ENCODE peak calls at places on chromosome 13, in seven cellular contexts. H, G, J, W, A, Z and K are unnamed samples.

GRCh38 chr13:37049810-37050209 is 9.7 kb downstream of the SUPT20H start:
- DNase-seq in W (no peak), H (no peak), Z (no peak), J (no peak), G (no peak), A (no peak), K (no peak)

GRCh38 chr13:71513414-71514063 is 353.5 kb downstream of the DACH1 start:
- DNase-seq in H (no peak), A (no peak), J (no peak), Z (no peak), G (no peak), W (no peak), K (no peak)

GRCh38 chr13:35164324-35164932 is 222.4 kb downstream of the NBEA start:
- DNase-seq in J (peak), A (peak), W (peak), H (peak), Z (peak), G (no peak), K (peak)

GRCh38 chr13:49022472-49023144 is 46.9 kb downstream of the FNDC3A start:
- DNase-seq in W (no peak), J (no peak), Z (no peak), H (no peak), A (no peak), G (no peak), K (no peak)

GRCh38 chr13:106471957-106472543 is 63.4 kb downstream of the EFNB2 start:
- DNase-seq in Z (peak), J (peak), G (peak), A (no peak), H (peak), W (peak), K (no peak)

GRCh38 chr13:30186644-30187431 is 120.5 kb downstream of the KATNAL1 start:
- DNase-seq in A (no peak), W (no peak), J (no peak), G (no peak), Z (no peak), H (no peak), K (no peak)

GRCh38 chr13:31686660-31687430 is 52.5 kb upstream of the RXFP2 start:
- DNase-seq in G (no peak), Z (no peak), H (no peak), J (no peak), W (no peak), A (no peak), K (no peak)

GRCh38 chr13:62710766-62711165 is 1295.1 kb upstream of the PCDH20 start:
- DNase-seq in Z (no peak), W (no peak), A (no peak), H (no peak), J (no peak), G (no peak), K (no peak)

GRCh38 chr13:110637747-110638146 is 22.4 kb downstream of the NAXD start:
- DNase-seq in G (no peak), W (peak), H (no peak), J (no peak), A (no peak), Z (no peak), K (no peak)

GRCh38 chr13:103528437-103528836 is 462.2 kb upstream of the SLC10A2 start:
- DNase-seq in G (no peak), W (no peak), Z (no peak), A (no peak), J (no peak), H (no peak), K (no peak)

GRCh38 chr13:33158830-33159229 is 126.7 kb downstream of the STARD13 start:
- DNase-seq in J (no peak), A (no peak), H (no peak), G (no peak), W (no peak), Z (no peak), K (no peak)

GRCh38 chr13:50989476-50989875 is 79.9 kb downstream of the RNASEH2B start:
- DNase-seq in W (peak), H (no peak), J (peak), A (no peak), Z (peak), G (no peak), K (peak)

GRCh38 chr13:106393776-106394175 is 141.7 kb downstream of the EFNB2 start:
- DNase-seq in G (no peak), Z (no peak), J (no peak), A (no peak), W (no peak), H (no peak), K (no peak)

GRCh38 chr13:49220035-49220855 is at the start of gene MLNR:
- DNase-seq in A (no peak), W (peak), Z (peak), H (no peak), J (peak), G (no peak), K (peak)

GRCh38 chr13:43307921-43308433 is 284.6 kb downstream of the DNAJC15 start:
- DNase-seq in A (peak), Z (peak), W (peak), H (no peak), G (no peak), J (peak), K (no peak)
- TF ChIP-seq JUND in A (no peak), Z (no peak), W (peak), H (no peak), G (no peak), J (no peak), K (no peak)

DNA sequence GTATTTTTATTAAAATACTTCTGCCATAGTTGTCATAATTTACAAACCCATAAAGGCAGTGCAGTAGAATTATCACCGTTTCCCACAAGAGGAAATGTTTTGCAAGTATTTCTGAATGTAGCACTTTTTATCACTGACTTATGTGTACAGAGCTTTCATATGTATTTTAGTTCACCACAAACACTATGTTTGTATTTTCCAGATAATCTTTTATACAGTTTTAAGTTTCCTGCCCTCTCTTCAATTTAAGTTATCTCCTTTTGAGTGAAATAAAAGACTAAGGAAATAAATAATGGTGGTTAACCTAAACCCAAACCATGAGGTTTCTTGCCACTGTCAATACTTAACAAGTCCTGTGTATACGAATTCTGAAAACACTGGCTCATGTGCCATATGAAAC is 24.1 kb downstream of the MIPEP start:
- DNase-seq in A (no peak), H (no peak), W (no peak), Z (no peak), G (no peak), J (no peak), K (no peak)
- TF ChIP-seq JUND in A (no peak), H (no peak), W (no peak), Z (no peak), G (no peak), J (no peak), K (no peak)

DNA sequence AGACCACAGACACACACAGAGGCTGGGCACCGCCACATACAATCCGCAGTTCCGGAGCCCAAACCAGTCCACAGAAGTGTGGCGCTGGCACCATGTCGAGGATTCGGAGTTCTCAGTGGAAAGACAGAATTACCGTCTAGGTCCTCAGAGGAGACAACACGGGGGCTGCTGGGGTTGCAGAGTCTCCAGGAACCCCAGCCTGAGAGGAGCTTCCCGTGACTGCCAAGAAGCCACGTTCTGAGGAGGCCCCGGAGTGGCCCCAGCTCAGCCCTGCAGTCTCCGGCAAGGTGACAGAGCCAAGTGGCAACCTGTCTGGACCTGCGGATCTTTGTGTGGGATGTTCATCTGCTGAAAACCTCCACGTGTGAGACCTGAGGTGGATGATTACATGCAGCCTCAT is 7.3 kb upstream of the ADPRHL1 start:
- DNase-seq in A (no peak), H (no peak), G (no peak), Z (no peak), J (no peak), W (no peak), K (no peak)
- TF ChIP-seq JUND in A (no peak), H (no peak), G (no peak), Z (no peak), J (no peak), W (no peak), K (no peak)

DNA sequence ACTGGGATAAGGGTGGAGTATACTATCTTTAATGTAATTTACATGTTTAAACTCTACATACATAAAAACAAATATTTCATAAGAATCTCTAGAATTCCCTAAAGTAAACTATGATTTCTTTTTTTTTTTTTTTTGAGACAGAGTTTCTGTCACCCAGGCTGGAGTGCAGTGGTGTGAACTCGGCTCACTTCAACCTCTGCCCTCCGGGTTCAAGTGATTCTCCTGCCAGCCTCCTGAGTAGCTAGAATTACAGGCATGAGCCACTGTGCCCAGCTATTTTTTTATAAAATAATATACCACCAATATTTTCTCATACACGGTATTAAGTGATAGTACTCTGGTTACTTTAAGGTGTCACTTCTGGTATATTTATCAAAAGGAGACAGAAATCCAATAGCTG is 105.8 kb downstream of the SLC25A15 start:
- DNase-seq in G (no peak), H (no peak), J (no peak), Z (no peak), A (no peak), W (no peak), K (peak)
- TF ChIP-seq JUND in G (no peak), H (no peak), J (no peak), Z (no peak), A (no peak), W (no peak), K (no peak)

GRCh38 chr13:28100149-28101121 is at the start of gene FLT3:
- DNase-seq in Z (no peak), G (peak), W (peak), J (peak), A (no peak), H (peak), K (peak)
- TF ChIP-seq JUND in Z (no peak), G (no peak), W (no peak), J (no peak), A (no peak), H (no peak), K (no peak)

DNA sequence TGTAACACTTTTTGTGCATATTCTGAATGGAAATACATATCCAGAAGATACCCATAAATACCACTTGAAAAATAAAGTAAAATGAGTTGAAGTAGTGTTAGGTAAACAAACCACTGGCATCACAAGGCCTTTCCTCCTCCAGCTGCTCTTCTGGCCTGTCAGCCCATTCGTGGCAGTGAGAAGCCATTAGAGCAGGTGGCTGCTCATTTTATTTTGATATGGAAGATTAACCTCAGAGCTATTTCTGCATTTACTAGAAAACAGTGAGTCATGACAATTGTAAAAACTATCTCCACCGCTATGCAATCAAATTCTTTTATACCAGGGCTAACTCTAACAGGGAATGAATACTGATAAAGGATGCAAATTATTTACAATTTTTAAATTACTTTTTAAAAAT is 2898.1 kb downstream of the PCDH9 start:
- DNase-seq in W (peak), A (no peak), Z (no peak), J (no peak), G (no peak), H (no peak), K (no peak)
- TF ChIP-seq JUND in W (no peak), A (no peak), Z (no peak), J (no peak), G (no peak), H (no peak), K (no peak)

GRCh38 chr13:98755729-98756128 is 3.3 kb upstream of the SLC15A1 start:
- DNase-seq in H (no peak), W (no peak), A (no peak), Z (no peak), G (no peak), J (no peak), K (no peak)
- TF ChIP-seq JUND in H (no peak), W (no peak), A (no peak), Z (no peak), G (no peak), J (no peak), K (no peak)

GRCh38 chr13:108860418-108860817 is 231.0 kb downstream of the MYO16 start:
- DNase-seq in G (no peak), A (no peak), Z (no peak), J (no peak), W (no peak), H (no peak), K (no peak)

GRCh38 chr13:108858676-108859075 is 229.3 kb downstream of the MYO16 start:
- DNase-seq in H (no peak), G (no peak), Z (no peak), J (no peak), W (no peak), A (no peak), K (no peak)

GRCh38 chr13:108855737-108856387 is 226.5 kb downstream of the MYO16 start:
- DNase-seq in Z (no peak), W (no peak), G (no peak), A (no peak), J (no peak), H (no peak), K (peak)

GRCh38 chr13:108859202-108860012 is 230.0 kb downstream of the MYO16 start:
- DNase-seq in A (no peak), G (no peak), W (no peak), H (no peak), Z (no peak), J (no peak), K (peak)
- TF ChIP-seq JUND in A (no peak), G (no peak), W (no peak), H (no peak), Z (no peak), J (no peak), K (peak)

GRCh38 chr13:95375706-95376105 is 74.5 kb upstream of the ABCC4 start:
- DNase-seq in G (no peak), A (no peak), J (no peak), W (no peak), Z (no peak), H (no peak), K (no peak)
- TF ChIP-seq JUND in G (no peak), A (no peak), J (no peak), W (no peak), Z (no peak), H (no peak), K (no peak)